ENCODE peak calls at places on chromosomes 6 and 20, in eight cellular contexts. A is spleen, W is HL-60, N is IMR-90, K is lower leg skin, L is left lung, U is endodermal cell, M is uterus. G is an unnamed sample.

GRCh38 chr6:89817481-89817880 is 2.1 kb downstream of the MDN1 start:
- DNase-seq in A (no peak), W (no peak), N (no peak), K (no peak), L (no peak), U (peak; percentile 86), M (no peak), G (no peak)

GRCh38 chr6:2818593-2818992 is 23.1 kb downstream of the SERPINB1 start:
- DNase-seq in A (no peak), W (no peak), N (peak; percentile 66), K (no peak), L (no peak), U (no peak), M (no peak), G (peak; percentile 21)

GRCh38 chr6:8182209-8182845 is 80.0 kb upstream of the EEF1E1 start:
- DNase-seq in A (no peak), W (no peak), N (peak; percentile 25), K (no peak), L (no peak), U (no peak), M (no peak), G (peak; percentile 28)

GRCh38 chr6:115287467-115287866 is 773.2 kb downstream of the FRK start:
- DNase-seq in A (no peak), W (no peak), N (no peak), K (no peak), L (no peak), U (no peak), M (no peak), G (no peak)

GRCh38 chr6:161963634-161964244 is 689.9 kb upstream of the AGPAT4 start:
- DNase-seq in A (no peak), W (no peak), N (no peak), K (no peak), L (no peak), U (no peak), M (no peak), G (no peak)

GRCh38 chr20:36399147-36399968 is 93.2 kb downstream of the DLGAP4 start:
- DNase-seq in A (no peak), W (no peak), N (peak; percentile 11), K (no peak), L (no peak), U (peak; percentile 98), M (no peak), G (peak; percentile 28)

GRCh38 chr20:44023515-44024371 is 109.1 kb downstream of the TOX2 start:
- DNase-seq in A (no peak), W (no peak), N (no peak), K (no peak), L (no peak), U (no peak), M (no peak), G (no peak)

GRCh38 chr20:19823971-19824370 is 65.9 kb downstream of the RIN2 start:
- DNase-seq in A (no peak), W (no peak), N (no peak), K (no peak), L (no peak), U (no peak), M (peak; percentile 34), G (no peak)

GRCh38 chr20:56171087-56172012 is 77.2 kb upstream of the MC3R start:
- DNase-seq in A (no peak), W (no peak), N (no peak), K (no peak), L (no peak), U (peak; percentile 50), M (no peak), G (no peak)

GRCh38 chr20:58429303-58429702 is 40.3 kb downstream of the VAPB start:
- DNase-seq in A (no peak), W (no peak), N (no peak), K (no peak), L (no peak), U (no peak), M (no peak), G (no peak)
- TF ChIP-seq CTCF in A (no peak), W (no peak), N (no peak), K (no peak), L (no peak), U (peak; percentile 58), M (no peak), G (no peak)

GRCh38 chr6:6810727-6811126 is 222.2 kb downstream of the LY86 start:
- DNase-seq in A (no peak), W (no peak), N (no peak), K (no peak), L (no peak), U (no peak), M (no peak), G (no peak)
- H3K4me3 ChIP-seq in A (peak overlapping the region; percentile 33), W (no peak overlapping the region), N (peak overlapping the region; percentile 32), K (no peak overlapping the region), L (peak overlapping the region; percentile 37), U (no peak overlapping the region), M (no peak overlapping the region), G (peak overlapping the region; percentile 27)

GRCh38 chr6:72861059-72861458 is 239.2 kb downstream of the KCNQ5 start:
- DNase-seq in A (no peak), W (no peak), N (peak; percentile 19), K (no peak), L (no peak), U (no peak), M (no peak), G (peak; percentile 3)

GRCh38 chr6:72861935-72862432 is 240.1 kb downstream of the KCNQ5 start:
- DNase-seq in A (no peak), W (peak; percentile 11), N (peak; percentile 57), K (no peak), L (no peak), U (no peak), M (no peak), G (peak; percentile 64)

GRCh38 chr6:72864799-72865198 is 242.9 kb downstream of the KCNQ5 start:
- DNase-seq in A (no peak), W (no peak), N (no peak), K (no peak), L (no peak), U (no peak), M (no peak), G (no peak)

GRCh38 chr6:72864236-72864635 is 242.4 kb downstream of the KCNQ5 start:
- DNase-seq in A (no peak), W (no peak), N (no peak), K (no peak), L (no peak), U (no peak), M (no peak), G (no peak)

DNA sequence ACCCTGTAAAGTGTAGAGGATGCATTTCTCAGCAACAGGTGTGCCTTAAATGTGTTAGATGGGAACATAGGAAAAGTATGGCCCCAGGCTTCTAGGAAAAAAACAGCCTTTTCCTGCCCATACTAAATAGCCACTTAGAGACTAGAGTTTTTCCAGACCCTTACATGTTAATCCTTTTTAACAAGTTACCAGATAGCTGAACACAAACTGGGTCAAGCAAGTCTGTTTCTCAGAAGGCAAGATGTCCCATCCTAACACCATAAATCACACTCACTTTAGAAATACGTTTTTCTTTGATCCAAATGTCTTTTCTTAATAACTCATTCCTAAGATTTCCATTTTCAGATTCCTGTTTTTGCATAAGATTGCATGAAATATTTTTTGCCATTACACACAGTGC is 241.2 kb downstream of the KCNQ5 start:
- DNase-seq in A (no peak), W (no peak), N (no peak), K (no peak), L (no peak), U (no peak), M (no peak), G (no peak)
- TF ChIP-seq CTCF in A (no peak), W (no peak), N (no peak), K (no peak), L (no peak), U (no peak), M (no peak), G (no peak)

DNA sequence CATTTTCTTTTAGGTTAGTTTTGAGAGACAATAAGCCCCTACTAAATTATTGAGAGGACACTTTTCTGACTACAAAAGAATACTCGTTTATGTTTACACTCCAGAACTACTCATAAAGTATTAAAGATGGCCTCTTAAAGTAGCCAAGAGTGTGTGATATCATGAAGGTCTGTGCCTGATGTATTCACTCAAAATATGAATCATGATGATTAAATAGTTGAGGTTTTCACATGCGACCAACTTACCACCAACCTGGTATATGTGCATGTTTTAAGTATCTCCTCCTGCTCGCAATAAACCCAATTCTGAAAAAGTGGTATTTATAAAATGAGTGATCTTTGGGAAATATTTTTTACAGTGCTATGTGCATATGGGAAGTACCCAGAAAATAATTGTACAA is 43.9 kb downstream of the IL20RA start:
- DNase-seq in A (no peak), W (no peak), N (no peak), K (no peak), L (no peak), U (no peak), M (no peak), G (peak; percentile 10)
- H3K4me3 ChIP-seq in A (no peak overlapping the region), W (no peak overlapping the region), N (no peak overlapping the region), K (no peak overlapping the region), L (no peak overlapping the region), U (no peak overlapping the region), M (no peak overlapping the region), G (no peak overlapping the region)

DNA sequence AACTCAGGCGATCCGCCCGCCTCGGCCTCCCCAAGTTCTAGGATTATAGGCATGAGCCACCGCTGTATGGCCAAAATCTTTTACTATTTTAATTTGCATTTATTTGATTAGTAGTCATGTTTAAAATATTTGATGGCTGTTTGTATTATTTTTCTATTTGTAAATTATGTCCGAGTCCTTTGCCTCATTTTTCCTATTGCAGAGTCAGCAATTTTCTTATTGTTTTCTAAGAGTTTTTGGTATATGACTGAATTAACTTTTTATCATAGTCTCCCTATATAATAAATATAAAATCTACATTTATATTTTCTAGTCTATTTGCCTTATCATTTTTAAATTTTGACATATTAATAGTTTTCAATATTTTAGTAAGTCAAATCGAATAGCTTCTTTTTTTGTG is 34.3 kb upstream of the RPS6KA2 start:
- DNase-seq in A (no peak), W (no peak), N (no peak), K (no peak), L (no peak), U (no peak), M (no peak), G (no peak)
- TF ChIP-seq CTCF in A (no peak), W (no peak), N (no peak), K (no peak), L (no peak), U (no peak), M (no peak), G (no peak)

G was measured in fibroblast of mammary gland.